ENCODE peak calls at places on chromosomes 13 and 19, in eight cellular contexts. R is GM06990; F is fibroblast of mammary gland; L is fibroblast of pulmonary artery; B is CD8-positive, alpha-beta T cell; C is heart right ventricle; S is astrocyte; K is psoas muscle. O is an unnamed sample.

GRCh38 chr19:45470147-45471081 is 2.6 kb downstream of the FOSB start:
- DNase-seq in R (no peak), F (peak), L (peak), B (no peak), C (no peak), S (peak), K (peak), O (peak)

GRCh38 chr19:1067341-1068103 is 555 bp downstream of the ARHGAP45 start:
- DNase-seq in R (no peak), F (no peak), L (no peak), B (no peak), C (no peak), S (no peak), K (peak), O (no peak)

GRCh38 chr19:37905936-37906867 is at the start of gene WDR87:
- DNase-seq in R (peak), F (no peak), L (peak), B (peak), C (peak), S (no peak), K (peak), O (no peak)

GRCh38 chr13:30172593-30173300 is 134.6 kb downstream of the KATNAL1 start:
- DNase-seq in R (no peak), F (peak), L (no peak), B (no peak), C (no peak), S (no peak), K (no peak), O (no peak)

GRCh38 chr13:74730556-74731331 is 596.5 kb upstream of the KLF12 start:
- DNase-seq in R (no peak), F (no peak), L (peak), B (no peak), C (no peak), S (no peak), K (no peak), O (no peak)

GRCh38 chr19:12884926-12885748 is 1.9 kb downstream of the KLF1 start:
- DNase-seq in R (peak), F (peak), L (peak), B (peak), C (peak), S (peak), K (peak), O (peak)

GRCh38 chr19:9854282-9854846 is 19.2 kb downstream of the PIN1 start:
- DNase-seq in R (no peak), F (no peak), L (no peak), B (no peak), C (no peak), S (no peak), K (no peak), O (no peak)

GRCh38 chr19:35085947-35086346 is 29.7 kb upstream of the FXYD3 start:
- DNase-seq in R (peak), F (no peak), L (no peak), B (no peak), C (no peak), S (no peak), K (no peak), O (no peak)

GRCh38 chr19:32976223-32976805 is 4.3 kb downstream of the FAAP24 start:
- DNase-seq in R (no peak), F (peak), L (peak), B (peak), C (peak), S (peak), K (peak), O (peak)

GRCh38 chr19:55370305-55370988 is at the start of gene IL11:
- DNase-seq in R (no peak), F (peak), L (no peak), B (no peak), C (no peak), S (peak), K (no peak), O (peak)

GRCh38 chr13:33462109-33462508 is 176.6 kb upstream of the STARD13 start:
- DNase-seq in R (no peak), F (peak), L (no peak), B (no peak), C (no peak), S (no peak), K (no peak), O (no peak)

GRCh38 chr13:97319088-97319487 is 97.0 kb downstream of the MBNL2 start:
- DNase-seq in R (no peak), F (no peak), L (no peak), B (no peak), C (peak), S (no peak), K (peak), O (peak)

GRCh38 chr19:55344444-55344843 is 4.8 kb downstream of the KMT5C start:
- DNase-seq in R (no peak), F (no peak), L (no peak), B (no peak), C (no peak), S (no peak), K (no peak), O (no peak)

GRCh38 chr13:34990399-34991224 is 48.5 kb downstream of the NBEA start:
- DNase-seq in R (no peak), F (no peak), L (no peak), B (no peak), C (no peak), S (no peak), K (no peak), O (no peak)

GRCh38 chr13:113078895-113079720 is 26.5 kb upstream of the F7 start:
- DNase-seq in R (no peak), F (no peak), L (no peak), B (no peak), C (no peak), S (no peak), K (no peak), O (no peak)

GRCh38 chr19:16039545-16039944 is 36.8 kb upstream of the TPM4 start:
- DNase-seq in R (no peak), F (no peak), L (no peak), B (no peak), C (no peak), S (no peak), K (no peak), O (no peak)

DNA sequence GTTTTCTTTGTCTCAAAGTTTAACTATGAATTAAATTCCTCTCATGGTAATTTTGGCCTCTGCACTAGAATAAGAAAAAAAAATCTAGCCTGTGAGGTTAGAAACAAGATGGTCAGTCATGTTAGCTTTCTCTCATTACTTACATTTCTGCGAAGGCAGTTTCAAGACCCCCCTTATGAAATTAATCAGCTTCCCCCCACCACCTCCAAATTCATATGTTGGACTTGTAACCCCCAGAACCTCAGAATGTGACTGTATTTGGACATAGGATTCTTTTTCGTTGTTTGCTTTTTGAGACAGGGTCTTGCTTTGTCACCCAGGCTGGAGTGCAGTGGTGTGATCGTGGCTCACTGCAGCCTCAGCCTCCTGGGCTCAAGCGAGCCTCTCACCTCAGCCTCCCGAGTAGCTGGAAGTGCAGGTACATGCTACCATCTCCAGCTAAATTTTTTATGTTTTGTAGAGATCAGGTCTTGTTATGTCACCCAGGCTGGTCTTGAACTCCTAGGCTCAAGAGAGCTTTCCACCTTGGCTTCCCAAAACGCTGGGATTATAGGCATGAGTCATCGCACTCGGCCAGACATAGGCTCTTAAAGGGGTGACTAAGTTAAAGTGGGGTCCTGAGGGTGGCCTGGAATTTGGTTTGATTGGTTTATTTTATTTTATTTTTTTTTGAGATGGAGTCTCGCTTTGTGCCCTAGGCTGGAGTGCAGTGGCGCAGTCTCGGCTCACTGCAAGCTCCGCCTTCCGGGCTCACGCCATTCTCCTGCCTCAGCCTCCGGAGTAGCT is 1.4 kb downstream of the PLA2G4C start:
- DNase-seq in R (no peak), F (no peak), L (no peak), B (no peak), C (no peak), S (no peak), K (no peak), O (no peak)
- H3K4me3 ChIP-seq in R (no peak), F (no peak), L (no peak), B (no peak), C (peak), S (no peak), K (peak), O (no peak)

DNA sequence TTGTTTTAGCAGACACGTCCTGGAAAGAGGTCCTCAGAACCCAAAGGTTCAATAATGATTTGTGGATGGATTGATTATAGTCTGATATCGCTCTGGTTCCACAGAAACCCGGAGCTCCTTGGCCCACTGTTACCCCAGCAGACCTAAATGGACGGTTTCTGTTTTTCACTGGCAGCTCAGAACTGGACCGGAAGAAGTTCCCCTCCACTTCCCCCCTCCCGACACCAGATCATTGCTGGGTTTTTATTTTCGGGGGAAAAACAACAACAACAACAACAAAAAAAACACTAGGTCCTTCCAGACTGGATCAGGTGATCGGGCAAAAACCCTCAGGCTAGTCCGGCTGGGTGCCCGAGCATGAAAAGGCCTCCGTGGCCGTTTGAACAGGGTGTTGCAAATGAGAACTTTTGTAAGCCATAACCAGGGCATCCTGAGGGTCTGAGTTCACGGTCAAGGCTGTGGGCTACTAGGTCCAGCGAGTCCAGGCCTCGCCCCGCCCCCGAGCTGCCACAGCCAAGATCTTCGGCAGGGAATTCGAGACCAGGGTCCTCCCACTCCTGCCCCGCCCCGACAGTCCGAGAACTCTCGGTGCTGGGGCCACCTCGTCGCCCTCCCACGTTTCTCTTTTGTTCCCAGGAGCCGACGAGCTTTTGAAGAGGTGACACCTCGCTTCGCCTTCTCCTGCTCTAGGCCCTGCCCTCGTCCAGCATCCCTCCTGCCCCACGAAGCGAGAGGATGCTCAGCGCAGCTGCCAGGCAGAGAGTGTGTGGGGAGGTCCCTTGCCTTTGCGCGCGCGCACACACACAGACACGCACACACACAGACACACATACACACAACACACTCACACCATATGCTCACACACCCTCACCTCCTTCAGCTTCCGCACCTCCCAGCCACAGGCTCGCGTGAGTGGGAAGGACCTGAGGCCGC is 8.7 kb downstream of the ZIC2 start:
- DNase-seq in R (no peak), F (no peak), L (no peak), B (no peak), C (no peak), S (no peak), K (no peak), O (no peak)
- H3K4me3 ChIP-seq in R (no peak), F (no peak), L (no peak), B (no peak), C (no peak), S (no peak), K (no peak), O (no peak)

GRCh38 chr13:114120486-114121430 is 11.7 kb downstream of the RASA3 start:
- DNase-seq in R (no peak), F (no peak), L (no peak), B (no peak), C (no peak), S (no peak), K (no peak), O (no peak)

GRCh38 chr13:114119196-114119595 is 13.2 kb downstream of the RASA3 start:
- DNase-seq in R (no peak), F (peak), L (peak), B (no peak), C (no peak), S (peak), K (peak), O (peak)

GRCh38 chr13:114116734-114117133 is 15.7 kb downstream of the RASA3 start:
- DNase-seq in R (no peak), F (no peak), L (no peak), B (no peak), C (no peak), S (no peak), K (no peak), O (no peak)

GRCh38 chr13:114118086-114118762 is 14.2 kb downstream of the RASA3 start:
- DNase-seq in R (no peak), F (no peak), L (no peak), B (no peak), C (no peak), S (peak), K (peak), O (peak)

DNA sequence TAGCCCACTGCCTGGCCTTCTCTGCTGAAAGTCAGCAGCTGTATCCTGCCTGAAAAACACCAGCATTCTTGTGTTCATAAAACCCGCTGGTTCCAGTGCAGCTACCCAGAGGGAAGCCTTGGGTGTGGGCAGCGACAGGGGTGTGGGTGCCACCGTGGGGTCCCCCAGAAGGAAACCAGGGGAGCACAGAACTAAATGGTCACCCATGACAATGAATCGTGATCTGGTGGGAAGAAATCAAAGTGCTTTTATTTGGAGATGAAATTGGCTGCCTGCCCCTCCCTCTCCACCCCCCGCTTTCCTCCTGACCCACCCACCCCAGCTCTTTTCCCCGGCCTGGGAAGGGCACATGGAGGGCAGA is 13.7 kb downstream of the RASA3 start:
- DNase-seq in R (no peak), F (peak), L (peak), B (no peak), C (no peak), S (no peak), K (peak), O (peak)
- H3K4me3 ChIP-seq in R (no peak), F (peak), L (peak), B (no peak), C (no peak), S (peak), K (no peak), O (peak)

DNA sequence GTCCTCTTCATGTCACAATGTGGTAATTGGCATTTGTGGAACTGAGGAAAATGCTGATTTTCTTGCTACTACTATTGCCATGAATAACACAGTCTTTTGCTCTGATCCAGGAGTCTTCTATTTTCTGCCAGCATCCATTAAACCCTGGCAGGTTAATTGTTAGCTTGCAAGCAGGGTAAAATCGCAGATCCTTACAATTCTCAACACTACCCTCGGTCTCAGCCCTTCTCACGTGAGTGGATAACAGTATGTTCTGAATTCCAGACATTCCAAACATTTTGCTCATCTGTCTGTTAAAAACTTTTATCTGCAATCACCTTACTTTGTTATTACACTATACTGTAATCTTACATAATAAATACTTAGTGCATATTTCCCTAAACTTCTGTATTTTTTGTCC is 251.3 kb upstream of the ATXN8OS start:
- DNase-seq in R (no peak), F (no peak), L (no peak), B (no peak), C (no peak), S (peak), K (no peak), O (no peak)
- H3K4me3 ChIP-seq in R (no peak), F (no peak), L (no peak), B (no peak), C (no peak), S (no peak), K (no peak), O (no peak)

GRCh38 chr19:4172861-4173473 is 9.4 kb downstream of the SIRT6 start:
- DNase-seq in R (no peak), F (no peak), L (peak), B (peak), C (peak), S (no peak), K (peak), O (peak)
- H3K4me3 ChIP-seq in R (no peak), F (no peak), L (no peak), B (no peak), C (no peak), S (no peak), K (no peak), O (no peak)